ENCODE peak calls at places on chromosomes 1 and 21, in ten cellular contexts. J is effector CD4-positive, alpha-beta T cell; I is CD14-positive monocyte; K is stimulated activated CD4-positive, alpha-beta T cell treated with anti-CD3 and anti-CD28 coated beads, Interleukin-12 subunit alpha, Interleukin-12 subunit beta, amount 100 ng/mL, for 48 hours; F is NCI-H1105 treated with DMSO at 0.1 percent for 48 hours; C is COR-L47; R is stimulated activated CD8-positive, alpha-beta memory T cell treated with anti-CD3 and anti-CD28 coated beads, Interleukin-4, amount 100 ng/mL, for 24 hours; P is Right ventricle myocardium superior; Z is Peyer's patch; Y is A549. E is an unnamed sample.

GRCh38 chr1:172939475-172939874 is 111.3 kb downstream of the TNFSF18 start:
- DNase-seq in J (no peak), I (no peak), K (no peak), F (no peak), C (no peak), R (no peak), P (no peak), Z (no peak), Y (no peak), E (no peak)

GRCh38 chr1:24828887-24829192 is 83.6 kb downstream of the CLIC4 start:
- DNase-seq in J (no peak), I (no peak), K (no peak), F (peak; percentile 51), C (peak; percentile 38), R (no peak), P (no peak), Z (no peak), Y (no peak), E (no peak)

GRCh38 chr1:41192456-41193188 is 49.5 kb downstream of the SCMH1 start:
- DNase-seq in J (no peak), I (no peak), K (no peak), F (no peak), C (no peak), R (no peak), P (no peak), Z (no peak), Y (no peak), E (no peak)

GRCh38 chr1:36092166-36092797 is 3.6 kb downstream of the ADPRS start:
- DNase-seq in J (no peak), I (no peak), K (no peak), F (no peak), C (no peak), R (no peak), P (no peak), Z (peak; percentile 29), Y (no peak), E (no peak)

GRCh38 chr1:116990612-116991151 is 10.9 kb upstream of the CD101 start:
- DNase-seq in J (no peak), I (peak; percentile 77), K (no peak), F (no peak), C (no peak), R (no peak), P (peak; percentile 90), Z (peak; percentile 58), Y (no peak), E (no peak)

GRCh38 chr1:109529895-109530456 is 9.7 kb upstream of the GPR61 start:
- DNase-seq in J (no peak), I (no peak), K (no peak), F (peak; percentile 44), C (peak; percentile 19), R (no peak), P (no peak), Z (no peak), Y (no peak), E (no peak)

GRCh38 chr1:110484801-110485200 is 33.9 kb downstream of the PROK1 start:
- DNase-seq in J (no peak), I (no peak), K (no peak), F (no peak), C (no peak), R (no peak), P (no peak), Z (no peak), Y (no peak), E (no peak)

GRCh38 chr1:227280836-227281235 is 37.5 kb downstream of the CDC42BPA start:
- DNase-seq in J (no peak), I (no peak), K (no peak), F (no peak), C (no peak), R (no peak), P (no peak), Z (no peak), Y (no peak), E (no peak)

GRCh38 chr1:1435094-1435903 is at the start of gene VWA1:
- DNase-seq in J (no peak), I (no peak), K (peak; percentile 53), F (peak; percentile 52), C (no peak), R (peak; percentile 50), P (peak; percentile 82), Z (peak; percentile 76), Y (no peak), E (peak; percentile 21)

GRCh38 chr1:41380979-41381690 is 19.9 kb downstream of the FOXO6 start:
- DNase-seq in J (no peak), I (no peak), K (no peak), F (peak; percentile 94), C (peak; percentile 95), R (no peak), P (peak; percentile 76), Z (no peak), Y (no peak), E (peak; percentile 15)

GRCh38 chr21:43868461-43868860 is 3.4 kb downstream of the AGPAT3 start:
- DNase-seq in J (no peak), I (no peak), K (no peak), F (no peak), C (no peak), R (no peak), P (no peak), Z (no peak), Y (no peak), E (no peak)

GRCh38 chr1:21801100-21801499 is 11.0 kb upstream of the LDLRAD2 start:
- DNase-seq in J (no peak), I (no peak), K (no peak), F (no peak), C (no peak), R (no peak), P (no peak), Z (no peak), Y (no peak), E (no peak)

GRCh38 chr21:42480736-42481135 is 15.3 kb downstream of the RSPH1 start:
- DNase-seq in J (no peak), I (no peak), K (no peak), F (no peak), C (no peak), R (no peak), P (no peak), Z (peak; percentile 35), Y (no peak), E (no peak)

GRCh38 chr1:221712198-221712684 is 29.6 kb downstream of the DUSP10 start:
- DNase-seq in J (peak; percentile 64), I (peak; percentile 82), K (no peak), F (no peak), C (no peak), R (no peak), P (no peak), Z (peak; percentile 73), Y (peak; percentile 13), E (peak; percentile 27)

GRCh38 chr1:206493279-206493678 is 14.1 kb upstream of the RASSF5 start:
- DNase-seq in J (no peak), I (no peak), K (no peak), F (no peak), C (no peak), R (no peak), P (no peak), Z (no peak), Y (no peak), E (no peak)